ENCODE peak calls at places on chromosomes 1 and 21, in seven cellular contexts. N is fibroblast of lung, O is Caco-2, G is endodermal cell, I is fibroblast of villous mesenchyme, C is vagina, E is fibroblast of pulmonary artery. H is an unnamed sample.

GRCh38 chr1:170200161-170200560 is 54.4 kb downstream of the NTMT2 start:
- DNase-seq in N (no peak), G (no peak), E (no peak), C (no peak), O (no peak), I (no peak), H (no peak)

GRCh38 chr1:211939876-211940468 is 95.4 kb downstream of the INTS7 start:
- DNase-seq in E (no peak), C (no peak), O (no peak), G (no peak), I (no peak), N (no peak), H (no peak)

GRCh38 chr1:228457396-228458176 is 29.6 kb upstream of the RNF187 start:
- DNase-seq in G (peak), I (peak), O (peak), C (no peak), E (peak), N (peak), H (peak)

GRCh38 chr1:206513312-206514111 is 6.2 kb downstream of the RASSF5 start:
- DNase-seq in E (peak), C (no peak), N (peak), G (no peak), I (peak), O (no peak), H (peak)

GRCh38 chr21:39453571-39454179 is 1.9 kb downstream of the SH3BGR start:
- DNase-seq in N (no peak), G (no peak), I (no peak), C (no peak), E (no peak), O (no peak), H (no peak)

GRCh38 chr1:66317156-66317543 is 216.8 kb upstream of the SGIP1 start:
- DNase-seq in N (no peak), G (no peak), E (no peak), O (no peak), I (no peak), C (no peak), H (no peak)

GRCh38 chr1:229230136-229230892 is 40.6 kb upstream of the RAB4A start:
- DNase-seq in I (no peak), C (peak), N (no peak), O (no peak), E (no peak), G (peak), H (no peak)

GRCh38 chr1:91876040-91876470 is 9.9 kb downstream of the TGFBR3 start:
- DNase-seq in O (no peak), C (no peak), N (no peak), I (no peak), G (peak), E (no peak), H (no peak)

GRCh38 chr1:155182052-155182550 is 8.5 kb downstream of the TRIM46 start:
- DNase-seq in O (peak), E (no peak), I (no peak), G (no peak), N (no peak), C (no peak), H (no peak)

GRCh38 chr1:19463204-19463803 is 22.0 kb downstream of the CAPZB start:
- DNase-seq in I (no peak), G (peak), E (no peak), O (no peak), N (no peak), C (no peak), H (no peak)

GRCh38 chr1:19460535-19461351 is 24.6 kb downstream of the CAPZB start:
- DNase-seq in N (no peak), O (no peak), G (peak), C (no peak), I (no peak), E (no peak), H (no peak)

GRCh38 chr1:19465123-19465522 is 20.2 kb downstream of the CAPZB start:
- DNase-seq in G (no peak), N (peak), I (no peak), C (no peak), O (no peak), E (peak), H (peak)

GRCh38 chr1:19461352-19461645 is 24.0 kb downstream of the CAPZB start:
- DNase-seq in G (peak), I (no peak), E (no peak), C (no peak), N (no peak), O (no peak), H (no peak)

DNA sequence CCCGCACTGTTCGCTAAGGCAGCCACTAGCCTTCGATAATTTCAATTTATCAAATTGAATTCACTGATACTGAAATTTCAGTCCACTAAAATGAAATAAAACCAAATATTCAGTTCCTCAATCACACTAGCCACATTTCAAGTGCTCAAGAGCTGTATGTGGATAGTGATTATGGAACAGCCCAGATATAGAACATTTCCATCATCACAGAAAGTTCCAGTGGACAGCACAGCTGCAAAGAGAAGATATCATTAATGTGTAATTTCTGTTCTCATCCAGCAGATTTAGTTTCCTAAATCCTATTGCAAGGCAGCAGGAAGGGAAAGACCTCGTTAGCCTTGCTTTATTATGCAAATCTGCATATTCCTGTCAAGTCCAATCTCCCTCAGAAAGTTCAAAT is 22.6 kb downstream of the CAPZB start:
- DNase-seq in I (no peak), O (no peak), G (no peak), E (no peak), C (no peak), N (no peak), H (no peak)
- H3K4me3 ChIP-seq in I (no peak), O (no peak), G (no peak), E (no peak), C (no peak), N (no peak), H (no peak)

DNA sequence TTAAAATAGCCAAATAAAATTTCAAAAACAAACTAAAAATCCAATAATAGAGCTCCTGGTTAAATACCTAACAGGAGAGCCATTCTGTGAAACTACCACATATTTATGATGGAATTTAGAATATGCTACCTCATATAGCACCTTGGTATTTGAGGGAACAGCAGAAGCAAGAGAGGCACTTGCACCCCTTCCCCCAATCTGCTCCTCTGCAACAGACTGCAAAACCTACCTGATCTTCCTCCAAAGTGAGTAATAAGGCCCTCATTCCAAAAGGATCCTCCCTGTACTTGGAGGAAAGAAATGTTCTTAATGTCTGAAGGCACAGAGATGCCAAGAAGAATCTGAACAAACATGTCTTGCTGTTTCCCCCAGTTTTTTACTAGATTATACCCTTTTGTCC is 28.1 kb upstream of the RNPC3 start:
- DNase-seq in O (no peak), C (no peak), I (no peak), G (no peak), E (no peak), N (no peak), H (no peak)
- TF ChIP-seq CTCF in O (no peak), C (no peak), I (no peak), G (no peak), E (no peak), N (no peak), H (no peak)

GRCh38 chr1:179127163-179127895 is 45.5 kb downstream of the TOR3A start:
- DNase-seq in O (no peak), E (peak), G (no peak), N (peak), I (peak), C (no peak), H (peak)

GRCh38 chr1:179126338-179127060 is 44.6 kb downstream of the TOR3A start:
- DNase-seq in N (no peak), C (no peak), G (no peak), O (no peak), I (no peak), E (peak), H (no peak)

GRCh38 chr1:179128520-179128919 is 46.6 kb downstream of the TOR3A start:
- DNase-seq in G (no peak), I (no peak), E (no peak), N (no peak), C (no peak), O (no peak), H (no peak)

GRCh38 chr1:179124866-179125265 is 43.0 kb downstream of the TOR3A start:
- DNase-seq in E (peak), N (peak), I (no peak), C (no peak), G (no peak), O (no peak), H (no peak)

GRCh38 chr1:179129702-179130473 is 48.0 kb downstream of the TOR3A start:
- DNase-seq in G (no peak), E (peak), N (peak), O (no peak), I (peak), C (no peak), H (peak)
- H3K4me3 ChIP-seq in G (no peak), E (no peak), N (no peak), O (no peak), I (peak), C (peak), H (no peak)

GRCh38 chr1:50582346-50582745 is 159.1 kb upstream of the DMRTA2 start:
- DNase-seq in I (no peak), G (no peak), C (no peak), O (no peak), N (no peak), E (no peak), H (no peak)
- TF ChIP-seq CTCF in I (no peak), G (peak), C (no peak), O (no peak), N (no peak), E (peak), H (no peak)

GRCh38 chr1:27618341-27619067 is 14.6 kb upstream of the AHDC1 start:
- DNase-seq in G (no peak), N (no peak), C (no peak), O (no peak), E (no peak), I (no peak), H (no peak)
- H3K4me3 ChIP-seq in G (no peak), N (no peak), C (no peak), O (no peak), E (no peak), I (no peak), H (no peak)

GRCh38 chr1:243434594-243434993 is 178.8 kb downstream of the SDCCAG8 start:
- DNase-seq in E (no peak), I (peak), C (no peak), G (no peak), O (no peak), N (peak), H (peak)

GRCh38 chr1:243433737-243434370 is 178.0 kb downstream of the SDCCAG8 start:
- DNase-seq in G (no peak), E (peak), I (peak), O (no peak), C (no peak), N (peak), H (peak)

GRCh38 chr1:243432136-243432535 is 176.3 kb downstream of the SDCCAG8 start:
- DNase-seq in N (no peak), E (no peak), C (no peak), G (no peak), O (no peak), I (no peak), H (no peak)

GRCh38 chr1:243438815-243439214 is 183.0 kb downstream of the SDCCAG8 start:
- DNase-seq in G (no peak), C (no peak), O (no peak), E (peak), I (no peak), N (no peak), H (peak)

DNA sequence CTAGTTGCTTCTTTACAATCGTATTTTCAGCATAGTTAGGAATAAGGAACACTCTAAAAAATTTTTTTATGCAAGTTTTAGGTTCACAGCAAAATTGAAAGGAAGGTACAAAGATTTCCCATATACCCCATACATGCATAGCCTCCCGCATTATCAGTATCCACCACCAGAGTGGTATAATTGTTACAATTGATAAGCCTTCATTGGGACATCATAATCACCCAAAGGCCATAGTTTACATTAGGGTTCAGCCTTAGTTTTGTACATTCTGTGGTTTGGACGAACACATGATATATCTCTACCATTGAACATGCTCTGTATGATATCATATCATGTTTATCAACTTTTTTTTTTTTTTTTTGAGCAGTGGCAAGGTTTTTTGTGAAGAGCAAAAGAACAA is 180.0 kb downstream of the SDCCAG8 start:
- DNase-seq in I (no peak), E (no peak), G (no peak), O (no peak), N (no peak), C (no peak), H (no peak)
- TF ChIP-seq CTCF in I (no peak), E (no peak), G (peak), O (no peak), N (no peak), C (no peak), H (no peak)

H was measured in choroid plexus epithelial cell.